ENCODE peak calls at places on chromosomes 2 and 18, in four cellular contexts. One of them, this sample, is unnamed.

GRCh38 chr2:112168422-112169124 is 30.4 kb downstream of the FBLN7 start:
- DNase-seq in K562: no peak
- DNase-seq in HCT116: no peak
- DNase-seq in HepG2: peak
- DNase-seq in this sample: no peak

GRCh38 chr2:23651187-23651983 is 266.4 kb downstream of the KLHL29 start:
- DNase-seq in HCT116: no peak
- DNase-seq in HepG2: peak
- DNase-seq in K562: no peak
- DNase-seq in this sample: no peak

GRCh38 chr2:95287806-95288205 is 9.3 kb upstream of the KCNIP3 start:
- DNase-seq in HCT116: no peak
- DNase-seq in K562: no peak
- DNase-seq in HepG2: no peak
- DNase-seq in this sample: no peak

GRCh38 chr18:62741118-62741566 is 25.8 kb downstream of the PHLPP1 start:
- DNase-seq in K562: peak
- DNase-seq in HCT116: peak
- DNase-seq in HepG2: peak
- DNase-seq in this sample: no peak

GRCh38 chr18:37578886-37579513 is 13.4 kb upstream of the CELF4 start:
- DNase-seq in HepG2: peak
- DNase-seq in K562: peak
- DNase-seq in HCT116: peak
- DNase-seq in this sample: no peak

GRCh38 chr2:105644174-105644980 is 100.3 kb upstream of the NCK2 start:
- DNase-seq in HCT116: no peak
- DNase-seq in HepG2: peak
- DNase-seq in K562: no peak
- DNase-seq in this sample: no peak

GRCh38 chr18:2035056-2035455 is 536.2 kb downstream of the METTL4 start:
- DNase-seq in HCT116: no peak
- DNase-seq in K562: no peak
- DNase-seq in HepG2: no peak
- DNase-seq in this sample: no peak

GRCh38 chr2:47311764-47312503 is 91.0 kb upstream of the MSH2 start:
- DNase-seq in HepG2: no peak
- DNase-seq in HCT116: no peak
- DNase-seq in K562: no peak
- DNase-seq in this sample: no peak

GRCh38 chr2:21131861-21132260 is 8.1 kb downstream of the TDRD15 start:
- DNase-seq in HepG2: no peak
- DNase-seq in K562: no peak
- DNase-seq in HCT116: no peak
- DNase-seq in this sample: no peak

GRCh38 chr2:1585635-1586034 is 158.7 kb downstream of the PXDN start:
- DNase-seq in HepG2: no peak
- DNase-seq in K562: no peak
- DNase-seq in HCT116: no peak
- DNase-seq in this sample: no peak

GRCh38 chr2:73075477-73076373 is 4.2 kb upstream of the SFXN5 start:
- DNase-seq in HCT116: no peak
- DNase-seq in HepG2: no peak
- DNase-seq in K562: no peak
- DNase-seq in this sample: no peak

GRCh38 chr18:811192-812122 is 585 bp downstream of the YES1 start:
- DNase-seq in HCT116: no peak
- DNase-seq in K562: no peak
- DNase-seq in HepG2: no peak
- DNase-seq in this sample: no peak

GRCh38 chr2:238925281-238925680 is 77.4 kb downstream of the TWIST2 start:
- DNase-seq in K562: no peak
- DNase-seq in HCT116: no peak
- DNase-seq in HepG2: no peak
- DNase-seq in this sample: no peak

GRCh38 chr2:127093648-127094210 is 13.2 kb downstream of the BIN1 start:
- DNase-seq in K562: no peak
- DNase-seq in HCT116: no peak
- DNase-seq in HepG2: no peak
- DNase-seq in this sample: no peak

GRCh38 chr18:47265197-47265596 is 13.7 kb upstream of the SKOR2 start:
- DNase-seq in HepG2: no peak
- DNase-seq in K562: no peak
- DNase-seq in HCT116: no peak
- DNase-seq in this sample: no peak

GRCh38 chr18:79574938-79575525 is 104.6 kb upstream of the CTDP1 start:
- DNase-seq in HepG2: no peak
- DNase-seq in HCT116: no peak
- DNase-seq in K562: no peak
- DNase-seq in this sample: no peak

GRCh38 chr2:179444056-179444455 is 179.4 kb upstream of the SESTD1 start:
- DNase-seq in HepG2: no peak
- DNase-seq in HCT116: no peak
- DNase-seq in K562: no peak
- DNase-seq in this sample: no peak

GRCh38 chr18:49520661-49521145 is 33.7 kb upstream of the C18orf32 start:
- DNase-seq in HCT116: no peak
- DNase-seq in HepG2: no peak
- DNase-seq in K562: no peak
- DNase-seq in this sample: no peak

GRCh38 chr2:68214381-68214780 is 38.0 kb downstream of the PPP3R1 start:
- DNase-seq in HepG2: no peak
- DNase-seq in K562: no peak
- DNase-seq in HCT116: no peak
- DNase-seq in this sample: peak

GRCh38 chr2:36453652-36454051 is 98.1 kb downstream of the CRIM1 start:
- DNase-seq in HCT116: no peak
- DNase-seq in K562: no peak
- DNase-seq in HepG2: peak
- DNase-seq in this sample: no peak

GRCh38 chr2:181902625-181903024 is 11.1 kb downstream of the ITPRID2 start:
- DNase-seq in HepG2: no peak
- DNase-seq in HCT116: no peak
- DNase-seq in K562: no peak
- DNase-seq in this sample: no peak

GRCh38 chr2:129192841-129193253 is 786.6 kb upstream of the RAB6C start:
- DNase-seq in HepG2: no peak
- DNase-seq in K562: no peak
- DNase-seq in HCT116: no peak
- DNase-seq in this sample: no peak

GRCh38 chr18:40041951-40042350 is 1913.1 kb upstream of the PIK3C3 start:
- DNase-seq in HepG2: no peak
- DNase-seq in K562: no peak
- DNase-seq in HCT116: no peak
- DNase-seq in this sample: no peak

GRCh38 chr2:121199281-121200010 is 85.6 kb downstream of the TFCP2L1 start:
- DNase-seq in HCT116: no peak
- DNase-seq in HepG2: no peak
- DNase-seq in K562: no peak
- DNase-seq in this sample: no peak

GRCh38 chr2:121200419-121201315 is 84.3 kb downstream of the TFCP2L1 start:
- DNase-seq in HepG2: no peak
- DNase-seq in K562: no peak
- DNase-seq in HCT116: no peak
- DNase-seq in this sample: no peak

GRCh38 chr2:121201796-121202195 is 83.2 kb downstream of the TFCP2L1 start:
- DNase-seq in HCT116: no peak
- DNase-seq in HepG2: no peak
- DNase-seq in K562: no peak
- DNase-seq in this sample: no peak

GRCh38 chr2:121197369-121198091 is 87.5 kb downstream of the TFCP2L1 start:
- DNase-seq in K562: no peak
- DNase-seq in HCT116: no peak
- DNase-seq in HepG2: no peak
- DNase-seq in this sample: no peak

GRCh38 chr2:121200011-121200347 is 85.0 kb downstream of the TFCP2L1 start:
- DNase-seq in K562: no peak
- DNase-seq in HepG2: no peak
- DNase-seq in HCT116: no peak
- DNase-seq in this sample: no peak
- TF ChIP-seq ZBTB33 in K562: no peak
- TF ChIP-seq ZBTB33 in HepG2: no peak
- TF ChIP-seq ZBTB33 in HCT116: no peak
- TF ChIP-seq ZBTB33 in this sample: no peak

DNA sequence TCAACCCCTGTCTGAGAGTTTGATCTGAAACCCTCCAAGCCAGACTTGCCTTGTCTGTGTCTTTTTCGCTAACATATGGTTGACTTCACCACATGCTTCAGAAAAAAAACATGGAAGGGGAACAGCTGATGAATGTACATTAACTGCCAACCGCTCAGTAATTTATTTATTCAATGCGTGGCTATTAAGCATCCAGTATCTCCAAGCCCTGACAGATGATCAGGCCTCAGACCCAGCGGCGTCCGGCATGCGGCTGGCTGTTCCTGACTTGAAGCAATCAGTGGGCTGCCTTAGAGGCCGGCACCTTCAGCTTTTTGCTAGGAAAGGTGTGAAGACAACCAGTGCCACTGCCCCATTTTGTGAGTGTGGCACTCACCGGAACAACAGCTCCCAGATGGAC is 62.3 kb downstream of the NGEF start:
- DNase-seq in HCT116: no peak
- DNase-seq in HepG2: no peak
- DNase-seq in K562: no peak
- DNase-seq in this sample: no peak
- TF ChIP-seq SRF in HCT116: no peak
- TF ChIP-seq SRF in HepG2: no peak
- TF ChIP-seq SRF in K562: no peak
- TF ChIP-seq SRF in this sample: no peak

GRCh38 chr2:54634564-54635511 is 88.6 kb upstream of the EML6 start:
- DNase-seq in HepG2: no peak
- DNase-seq in K562: no peak
- DNase-seq in HCT116: no peak
- DNase-seq in this sample: peak
- TF ChIP-seq ZBTB33 in HepG2: no peak
- TF ChIP-seq ZBTB33 in K562: no peak
- TF ChIP-seq ZBTB33 in HCT116: no peak
- TF ChIP-seq ZBTB33 in this sample: no peak

GRCh38 chr2:111099402-111099801 is 21.3 kb upstream of the BCL2L11 start:
- DNase-seq in HCT116: no peak
- DNase-seq in K562: no peak
- DNase-seq in HepG2: no peak
- DNase-seq in this sample: no peak

GRCh38 chr2:111100087-111100764 is 20.5 kb upstream of the BCL2L11 start:
- DNase-seq in HCT116: no peak
- DNase-seq in HepG2: no peak
- DNase-seq in K562: no peak
- DNase-seq in this sample: no peak

GRCh38 chr2:111091811-111092211 is 28.9 kb upstream of the BCL2L11 start:
- DNase-seq in HepG2: no peak
- DNase-seq in HCT116: no peak
- DNase-seq in K562: no peak
- DNase-seq in this sample: no peak

GRCh38 chr2:111095426-111095825 is 25.3 kb upstream of the BCL2L11 start:
- DNase-seq in HCT116: no peak
- DNase-seq in HepG2: no peak
- DNase-seq in K562: no peak
- DNase-seq in this sample: no peak

GRCh38 chr2:111094686-111095085 is 26.0 kb upstream of the BCL2L11 start:
- DNase-seq in K562: no peak
- DNase-seq in HepG2: no peak
- DNase-seq in HCT116: no peak
- DNase-seq in this sample: no peak
- TF ChIP-seq SRF in K562: no peak
- TF ChIP-seq SRF in HepG2: no peak
- TF ChIP-seq SRF in HCT116: no peak
- TF ChIP-seq SRF in this sample: no peak

GRCh38 chr18:24530630-24531111 is 70.2 kb downstream of the HRH4 start:
- DNase-seq in HepG2: no peak
- DNase-seq in HCT116: peak
- DNase-seq in K562: no peak
- DNase-seq in this sample: no peak
- TF ChIP-seq ZBTB33 in HepG2: no peak
- TF ChIP-seq ZBTB33 in HCT116: no peak
- TF ChIP-seq ZBTB33 in K562: no peak
- TF ChIP-seq ZBTB33 in this sample: no peak

This sample was measured in GM12878.